ENCODE peak calls at places on chromosome 10, in eight cellular contexts. H is fibroblast of villous mesenchyme, B is upper lobe of left lung, U is kidney epithelial cell, P is cardiac fibroblast, X is psoas muscle, Z is H9, N is AG09319. D is an unnamed sample.
A peak's percentile ranks its signal among the peaks of the same experiment; 100 is the strongest.

GRCh38 chr10:5477948-5478693 is 21.2 kb downstream of the CALML5 start:
- DNase-seq in H (peak; percentile 42), B (no peak), U (no peak), P (no peak), X (no peak), Z (no peak), N (no peak), D (no peak)

GRCh38 chr10:72044417-72045041 is 43.8 kb downstream of the SPOCK2 start:
- DNase-seq in H (peak; percentile 41), B (no peak), U (no peak), P (no peak), X (peak; percentile 50), Z (no peak), N (no peak), D (no peak)

GRCh38 chr10:109022417-109023049 is 900.8 kb downstream of the XPNPEP1 start:
- DNase-seq in H (no peak), B (no peak), U (no peak), P (no peak), X (no peak), Z (no peak), N (no peak), D (no peak)

GRCh38 chr10:122099562-122099961 is 110.6 kb downstream of the TACC2 start:
- DNase-seq in H (peak; percentile 80), B (no peak), U (no peak), P (no peak), X (no peak), Z (no peak), N (no peak), D (no peak)

GRCh38 chr10:124388476-124388822 is 30.3 kb downstream of the OAT start:
- DNase-seq in H (no peak), B (no peak), U (no peak), P (no peak), X (no peak), Z (no peak), N (no peak), D (no peak)

GRCh38 chr10:122567056-122567660 is 6.6 kb downstream of the DMBT1 start:
- DNase-seq in H (peak; percentile 4), B (no peak), U (no peak), P (peak; percentile 57), X (no peak), Z (peak; percentile 64), N (no peak), D (no peak)

GRCh38 chr10:71547841-71548493 is 151.2 kb downstream of the CDH23 start:
- DNase-seq in H (peak; percentile 19), B (peak; percentile 74), U (no peak), P (peak; percentile 42), X (peak; percentile 67), Z (no peak), N (no peak), D (no peak)

GRCh38 chr10:101354584-101355070 is 662 bp downstream of the BTRC start:
- DNase-seq in H (no peak), B (no peak), U (no peak), P (no peak), X (no peak), Z (no peak), N (no peak), D (no peak)

GRCh38 chr10:93073539-93074136 is at the start of gene CYP26A1:
- DNase-seq in H (no peak), B (no peak), U (no peak), P (no peak), X (no peak), Z (peak; percentile 62), N (no peak), D (no peak)

GRCh38 chr10:34135515-34135914 is 679.6 kb downstream of the PARD3 start:
- DNase-seq in H (no peak), B (no peak), U (no peak), P (no peak), X (no peak), Z (no peak), N (no peak), D (no peak)

DNA sequence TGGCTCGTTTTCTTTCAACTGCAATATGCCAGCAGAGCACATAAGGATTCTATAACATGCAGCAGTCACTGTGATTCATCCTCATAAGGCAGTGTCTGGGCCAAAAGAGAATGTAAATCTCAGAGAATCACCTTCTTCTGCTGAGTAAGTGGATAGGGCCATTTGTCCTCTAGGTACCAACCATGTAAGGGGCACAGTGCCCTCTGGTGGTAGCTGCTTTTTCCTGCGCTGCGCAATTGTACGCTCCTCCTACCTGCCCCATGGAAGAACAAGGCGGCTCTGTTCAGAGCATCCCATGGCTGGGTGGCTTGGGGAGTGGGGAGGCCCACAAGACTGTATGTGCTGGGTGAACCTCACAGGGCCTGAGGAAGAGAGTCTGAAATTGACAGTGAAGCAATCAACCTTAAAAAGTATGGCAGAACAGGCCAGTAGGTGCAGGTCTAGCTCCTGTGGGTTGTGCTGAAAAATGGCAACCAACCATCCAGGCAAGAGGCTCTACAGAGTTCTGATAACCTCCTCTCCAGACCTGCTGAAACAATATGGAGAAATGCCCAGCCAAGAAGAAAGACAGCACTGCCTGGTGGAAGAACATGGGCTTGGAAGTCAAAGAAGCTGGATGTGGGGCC is 78.7 kb upstream of the C10orf90 start:
- DNase-seq in H (peak; percentile 73), B (peak; percentile 64), U (peak; percentile 21), P (peak; percentile 90), X (peak; percentile 51), Z (peak; percentile 85), N (peak; percentile 52), D (peak; percentile 44)
- TF ChIP-seq CTCF in H (peak; percentile 81), B (peak; percentile 57), U (peak; percentile 85), P (peak; percentile 84), X (peak; percentile 51), Z (peak; percentile 94), N (peak; percentile 91), D (peak; percentile 60)

DNA sequence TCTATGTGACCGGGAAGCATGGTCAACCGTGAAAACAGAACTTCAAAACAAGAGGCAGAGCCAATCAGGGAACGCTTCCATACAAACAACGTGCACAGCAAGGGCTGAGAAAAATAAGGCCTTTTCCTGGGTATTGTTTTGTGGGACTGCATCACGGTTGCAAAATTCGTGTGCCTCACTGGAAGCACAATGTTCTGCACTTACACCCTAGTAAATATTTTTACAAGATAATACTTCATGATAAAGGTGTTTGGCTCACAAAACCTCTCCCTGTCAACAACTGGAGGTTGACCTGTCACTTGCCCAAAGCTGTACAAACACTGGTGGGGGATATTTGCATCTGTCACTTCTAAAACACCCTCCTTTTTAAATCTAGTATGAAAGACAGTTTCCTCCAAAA is 37.0 kb downstream of the KLF6 start:
- DNase-seq in H (peak; percentile 63), B (no peak), U (no peak), P (peak; percentile 69), X (no peak), Z (no peak), N (no peak), D (no peak)
- TF ChIP-seq CTCF in H (no peak), B (no peak), U (no peak), P (no peak), X (no peak), Z (no peak), N (no peak), D (no peak)

GRCh38 chr10:46019170-46019528 is 11.3 kb downstream of the NCOA4 start:
- DNase-seq in H (no peak), B (peak; percentile 67), U (no peak), P (no peak), X (no peak), Z (no peak), N (no peak), D (no peak)
- TF ChIP-seq CTCF in H (no peak), B (no peak), U (no peak), P (no peak), X (no peak), Z (no peak), N (no peak), D (no peak)

DNA sequence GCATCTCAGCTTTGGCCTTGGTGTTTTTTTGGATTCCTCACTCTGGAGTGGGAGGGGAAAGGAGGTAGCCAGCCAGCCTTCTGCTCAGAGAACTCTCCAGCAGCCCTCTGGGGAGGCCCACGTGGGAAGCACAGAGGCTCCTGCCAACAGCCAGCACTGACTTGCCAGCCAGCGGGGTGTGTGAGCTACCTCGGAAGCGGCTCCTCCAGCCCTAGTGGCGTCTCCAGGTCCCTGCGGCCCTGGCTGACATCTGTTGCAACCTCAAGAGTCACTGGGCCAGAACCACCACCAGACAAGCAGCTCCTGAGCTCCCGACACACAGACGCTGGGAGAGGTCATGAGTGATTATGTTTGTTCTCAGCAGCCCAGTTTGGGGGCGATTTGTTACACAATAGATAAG is 180.2 kb upstream of the FZD8 start:
- DNase-seq in H (peak; percentile 57), B (peak; percentile 68), U (peak; percentile 26), P (peak; percentile 76), X (peak; percentile 88), Z (peak; percentile 84), N (peak; percentile 37), D (no peak)
- TF ChIP-seq CTCF in H (peak; percentile 37), B (peak; percentile 8), U (peak; percentile 41), P (peak; percentile 56), X (peak; percentile 8), Z (peak; percentile 61), N (peak; percentile 29), D (no peak)

GRCh38 chr10:70542565-70542938 is 60.0 kb downstream of the PRF1 start:
- DNase-seq in H (peak; percentile 5), B (no peak), U (no peak), P (peak; percentile 12), X (no peak), Z (no peak), N (no peak), D (no peak)
- TF ChIP-seq CTCF in H (peak; percentile 10), B (no peak), U (no peak), P (peak; percentile 35), X (no peak), Z (no peak), N (peak; percentile 33), D (no peak)

GRCh38 chr10:89513206-89513605 is 22.2 kb downstream of the SLC16A12 start:
- DNase-seq in H (no peak), B (no peak), U (no peak), P (no peak), X (no peak), Z (no peak), N (no peak), D (no peak)
- TF ChIP-seq CTCF in H (no peak), B (no peak), U (no peak), P (no peak), X (no peak), Z (no peak), N (no peak), D (no peak)